ENCODE peak calls at places on chromosomes 12 and 14, in four cellular contexts. O, H, A and C are unnamed samples. For H3K36me3, the result is how much of the 10 kb centered on the place peaks cover.

GRCh38 chr12:26833692-26834168 is 736 bp upstream of the ITPR2 start:
- DNase-seq in O (peak), H (peak), A (peak), C (peak)

GRCh38 chr12:59744564-59744963 is 148.7 kb downstream of the SLC16A7 start:
- DNase-seq in O (no peak), H (no peak), A (no peak), C (no peak)

GRCh38 chr12:117019866-117020265 is 79.3 kb downstream of the TESC start:
- DNase-seq in O (no peak), H (no peak), A (no peak), C (no peak)

GRCh38 chr12:13945641-13946040 is 35.8 kb downstream of the GRIN2B start:
- DNase-seq in O (no peak), H (no peak), A (no peak), C (no peak)

GRCh38 chr14:48575772-48576171 is 900.4 kb upstream of the MDGA2 start:
- DNase-seq in O (no peak), H (no peak), A (no peak), C (no peak)

GRCh38 chr12:51076235-51076930 is 7.0 kb downstream of the CSRNP2 start:
- DNase-seq in O (no peak), H (no peak), A (no peak), C (no peak)

GRCh38 chr12:31832740-31833540 is 104.1 kb upstream of the AMN1 start:
- DNase-seq in O (no peak), H (peak), A (no peak), C (peak)

GRCh38 chr12:131620946-131621681 is 89.8 kb upstream of the SFSWAP start:
- DNase-seq in O (no peak), H (no peak), A (no peak), C (no peak)

GRCh38 chr14:90970167-90970600 is 90.3 kb downstream of the RPS6KA5 start:
- DNase-seq in O (no peak), H (no peak), A (no peak), C (no peak)

GRCh38 chr12:80490329-80490728 is 46.3 kb downstream of the PTPRQ start:
- DNase-seq in O (no peak), H (no peak), A (no peak), C (no peak)

GRCh38 chr12:4112734-4113396 is 160.7 kb upstream of the CCND2 start:
- DNase-seq in O (no peak), H (no peak), A (no peak), C (no peak)

GRCh38 chr12:26043139-26044006 is 81.5 kb downstream of the BHLHE41 start:
- DNase-seq in O (no peak), H (no peak), A (no peak), C (no peak)

GRCh38 chr14:89270439-89271227 is 146.4 kb downstream of the FOXN3 start:
- DNase-seq in O (no peak), H (peak), A (peak), C (no peak)

GRCh38 chr12:117134721-117135120 is 35.5 kb upstream of the TESC start:
- DNase-seq in O (no peak), H (no peak), A (no peak), C (no peak)

GRCh38 chr14:70845601-70846000 is 36.3 kb upstream of the MAP3K9 start:
- DNase-seq in O (no peak), H (no peak), A (no peak), C (no peak)

GRCh38 chr14:53982546-53982945 is 25.9 kb upstream of the BMP4 start:
- DNase-seq in O (no peak), H (no peak), A (no peak), C (no peak)

GRCh38 chr14:28571636-28572035 is 195.0 kb upstream of the FOXG1 start:
- DNase-seq in O (no peak), H (no peak), A (no peak), C (no peak)

GRCh38 chr12:132501189-132501940 is 11.4 kb downstream of the FBRSL1 start:
- DNase-seq in O (no peak), H (no peak), A (no peak), C (no peak)

GRCh38 chr12:51871126-51871525 is 16.8 kb upstream of the ANKRD33 start:
- DNase-seq in O (no peak), H (no peak), A (no peak), C (peak)

GRCh38 chr14:79279645-79280399 is 931.5 kb downstream of the DIO2 start:
- DNase-seq in O (peak), H (peak), A (no peak), C (no peak)

GRCh38 chr14:55306938-55307589 is 35.8 kb downstream of the FBXO34 start:
- DNase-seq in O (no peak), H (peak), A (no peak), C (no peak)

GRCh38 chr14:92392726-92393125 is 69.8 kb downstream of the SLC24A4 start:
- DNase-seq in O (no peak), H (no peak), A (no peak), C (no peak)

GRCh38 chr14:29354446-29354845 is 573.2 kb downstream of the PRKD1 start:
- DNase-seq in O (no peak), H (no peak), A (no peak), C (no peak)

GRCh38 chr12:89709994-89710872 is 1.6 kb upstream of the ATP2B1 start:
- DNase-seq in O (peak), H (peak), A (no peak), C (peak)

GRCh38 chr14:53367631-53368030 is 214.5 kb upstream of the DDHD1 start:
- DNase-seq in O (no peak), H (no peak), A (no peak), C (no peak)

GRCh38 chr14:101360045-101360931 is 201.0 kb upstream of the DIO3 start:
- DNase-seq in O (peak), H (peak), A (no peak), C (peak)

GRCh38 chr14:68522510-68523325 is 270.1 kb downstream of the ZFP36L1 start:
- DNase-seq in O (no peak), H (no peak), A (no peak), C (no peak)

GRCh38 chr14:77006127-77006526 is 22.4 kb downstream of the IRF2BPL start:
- DNase-seq in O (no peak), H (no peak), A (no peak), C (no peak)

GRCh38 chr12:57001448-57001906 is 4.9 kb downstream of the ZBTB39 start:
- DNase-seq in O (peak), H (peak), A (peak), C (peak)

DNA sequence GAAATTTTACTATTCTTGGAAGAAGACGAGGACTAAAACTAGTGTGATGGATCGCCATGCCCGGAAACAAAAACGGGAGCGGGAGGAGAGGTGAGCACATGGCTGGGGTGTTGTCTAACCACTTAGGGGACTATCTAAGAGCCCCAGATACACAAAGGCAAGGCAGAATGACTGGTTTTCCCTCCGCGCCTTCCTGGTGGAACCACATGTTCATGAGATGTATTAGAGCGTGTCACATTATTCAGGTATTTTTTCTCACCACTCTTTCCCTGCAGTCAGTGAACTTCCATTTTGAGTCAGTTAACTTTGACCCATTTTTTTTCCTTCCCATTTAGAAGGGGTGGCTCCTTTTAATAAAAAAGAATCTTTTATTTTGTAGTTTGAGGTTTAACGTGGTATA is 68.8 kb upstream of the TRAF3 start:
- DNase-seq in O (no peak), H (no peak), A (no peak), C (no peak)
- H3K36me3 ChIP-seq in O (under half), H (under half), A (under half), C (under half)

DNA sequence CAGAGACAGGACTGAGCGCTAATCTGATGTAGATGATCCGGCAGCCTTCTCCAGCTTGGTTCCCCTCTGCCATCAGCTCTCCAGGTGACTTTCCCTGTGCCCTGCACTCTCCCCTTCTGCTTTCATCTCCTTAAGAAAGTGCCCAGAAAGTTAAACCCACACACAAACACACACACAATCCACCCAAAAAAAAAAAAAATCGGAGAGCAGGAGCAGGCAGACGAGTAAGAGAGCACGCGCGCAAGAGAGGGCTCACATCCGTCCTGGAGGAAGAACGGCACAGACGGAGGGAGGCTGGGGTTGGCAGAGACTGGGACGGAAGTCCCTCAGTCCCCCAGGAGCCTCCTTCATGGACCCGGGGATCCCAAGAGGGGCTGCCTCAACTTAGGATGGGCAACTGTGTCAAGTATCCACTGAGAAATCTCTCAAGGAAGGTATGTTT is 9.8 kb downstream of the CABP1 start:
- DNase-seq in O (no peak), H (no peak), A (no peak), C (no peak)
- H3K4me3 ChIP-seq in O (peak), H (no peak), A (no peak), C (peak)

GRCh38 chr12:106246891-106247730 is 709 bp downstream of the CKAP4 start:
- DNase-seq in O (peak), H (peak), A (peak), C (peak)
- TF ChIP-seq CTCF in O (no peak), H (no peak), A (no peak), C (no peak)

GRCh38 chr12:109962388-109962787 is 33.8 kb downstream of the GIT2 start:
- DNase-seq in O (no peak), H (no peak), A (no peak), C (no peak)

GRCh38 chr12:109961201-109961600 is 35.0 kb downstream of the GIT2 start:
- DNase-seq in O (peak), H (no peak), A (no peak), C (no peak)

GRCh38 chr12:109961612-109962011 is 34.6 kb downstream of the GIT2 start:
- DNase-seq in O (no peak), H (no peak), A (no peak), C (no peak)

GRCh38 chr12:109959411-109960093 is 36.6 kb downstream of the GIT2 start:
- DNase-seq in O (no peak), H (peak), A (no peak), C (no peak)

DNA sequence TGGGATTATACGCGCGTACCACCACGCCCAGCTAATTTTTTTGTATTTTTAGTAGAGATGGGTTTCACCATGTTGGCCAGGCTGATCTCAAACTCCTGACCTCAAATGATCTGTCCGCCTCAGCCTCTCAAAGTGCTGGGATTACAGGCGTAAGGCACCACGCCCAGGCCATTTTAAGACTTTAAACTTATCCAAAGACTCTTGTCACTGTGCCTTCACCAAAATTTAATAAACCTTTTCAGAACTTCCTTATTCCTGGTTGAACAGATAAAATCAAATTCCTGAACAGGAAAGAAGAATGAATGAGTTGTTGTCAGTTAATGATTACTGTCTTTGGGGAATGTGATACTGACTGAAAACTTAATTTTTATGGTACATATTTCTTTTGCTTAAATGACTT is 37.8 kb downstream of the GIT2 start:
- DNase-seq in O (no peak), H (no peak), A (no peak), C (no peak)
- H3K36me3 ChIP-seq in O (under half), H (under half), A (under half), C (half or more)

DNA sequence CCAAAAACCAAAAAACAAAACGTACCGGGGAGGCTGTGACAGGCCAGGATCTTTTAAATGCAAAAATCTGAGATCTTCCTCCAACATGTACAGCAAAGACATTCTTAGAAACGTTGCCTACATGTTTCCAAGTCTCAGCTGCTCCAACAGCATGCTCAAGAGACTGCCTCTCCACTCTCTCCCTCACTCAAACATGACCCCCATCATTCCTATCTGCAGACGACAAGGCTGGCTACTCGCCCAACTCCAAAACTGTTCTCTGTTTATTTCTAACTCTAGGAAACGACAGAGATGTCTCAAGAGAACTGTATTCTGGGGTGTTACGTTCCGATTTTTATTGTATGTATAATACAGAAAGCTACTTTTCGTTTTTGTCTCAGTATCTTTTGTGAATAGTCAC is 57.5 kb upstream of the TMCC3 start:
- DNase-seq in O (peak), H (peak), A (no peak), C (no peak)
- H3K4me3 ChIP-seq in O (no peak), H (no peak), A (no peak), C (no peak)

GRCh38 chr14:99199854-99200653 is 71.9 kb downstream of the BCL11B start:
- DNase-seq in O (peak), H (no peak), A (no peak), C (peak)
- TF ChIP-seq CTCF in O (no peak), H (no peak), A (no peak), C (peak)

GRCh38 chr12:111457577-111457976 is 51.9 kb downstream of the SH2B3 start:
- DNase-seq in O (no peak), H (no peak), A (no peak), C (no peak)

GRCh38 chr12:111454716-111455447 is 49.2 kb downstream of the SH2B3 start:
- DNase-seq in O (no peak), H (no peak), A (no peak), C (no peak)

GRCh38 chr12:111455448-111456320 is 50.0 kb downstream of the SH2B3 start:
- DNase-seq in O (no peak), H (no peak), A (no peak), C (no peak)

GRCh38 chr12:111458773-111459172 is 53.0 kb downstream of the SH2B3 start:
- DNase-seq in O (no peak), H (no peak), A (no peak), C (no peak)

GRCh38 chr12:111457071-111457470 is 51.3 kb downstream of the SH2B3 start:
- DNase-seq in O (no peak), H (no peak), A (no peak), C (no peak)
- H3K36me3 ChIP-seq in O (under half), H (under half), A (under half), C (half or more)

GRCh38 chr12:124928095-124928911 is 13.9 kb upstream of the UBC start:
- DNase-seq in O (peak), H (peak), A (peak), C (peak)
- H3K4me3 ChIP-seq in O (peak), H (no peak), A (peak), C (peak)

GRCh38 chr12:93825501-93825888 is 148.3 kb downstream of the CRADD start:
- DNase-seq in O (no peak), H (no peak), A (no peak), C (no peak)
- TF ChIP-seq CTCF in O (no peak), H (no peak), A (no peak), C (no peak)

GRCh38 chr14:34355584-34356266 is 106.3 kb downstream of the SPTSSA start:
- DNase-seq in O (no peak), H (no peak), A (peak), C (peak)
- H3K36me3 ChIP-seq in O (under half), H (under half), A (under half), C (under half)